ENCODE peak calls at places on chromosome 22, in eight cellular contexts. P is heart right ventricle; O is endodermal cell; X is A549; D is naive thymus-derived CD4-positive, alpha-beta T cell; G is esophagus muscularis mucosa; H is mucosa of descending colon; V is IMR-90. U is an unnamed sample.

GRCh38 chr22:32648486-32648885 is 153.0 kb upstream of the TIMP3 start:
- DNase-seq in V (no peak), O (no peak), H (no peak), D (no peak), G (no peak), P (no peak), X (no peak), U (no peak)

GRCh38 chr22:39872548-39872947 is 21.0 kb downstream of the ENTHD1 start:
- DNase-seq in X (no peak), D (no peak), H (no peak), O (no peak), G (no peak), V (no peak), P (no peak), U (no peak)

GRCh38 chr22:22166941-22167713 is 77.5 kb upstream of the VPREB1 start:
- DNase-seq in H (no peak), O (no peak), G (peak; percentile 60), D (no peak), P (no peak), V (no peak), X (no peak), U (no peak)

GRCh38 chr22:19943665-19944026 is 2.0 kb upstream of the TXNRD2 start:
- DNase-seq in V (peak; percentile 76), P (no peak), O (no peak), H (no peak), D (no peak), X (peak; percentile 46), G (no peak), U (peak; percentile 32)

GRCh38 chr22:24140357-24140756 is 40.9 kb upstream of the SUSD2 start:
- DNase-seq in D (no peak), P (peak; percentile 50), G (no peak), V (peak; percentile 40), H (no peak), O (no peak), X (no peak), U (no peak)

GRCh38 chr22:19576460-19577421 is 52.5 kb upstream of the CLDN5 start:
- DNase-seq in H (no peak), P (peak; percentile 36), X (no peak), G (no peak), V (peak; percentile 69), D (peak; percentile 73), O (peak; percentile 75), U (no peak)

GRCh38 chr22:47086596-47087248 is 324.3 kb downstream of the TBC1D22A start:
- DNase-seq in G (no peak), O (no peak), D (no peak), H (no peak), P (no peak), X (no peak), V (no peak), U (no peak)

GRCh38 chr22:41816241-41816640 is 15.8 kb downstream of the CCDC134 start:
- DNase-seq in H (no peak), O (no peak), D (no peak), X (no peak), V (no peak), G (no peak), P (no peak), U (no peak)

GRCh38 chr22:32628626-32629587 is 154.3 kb downstream of the FBXO7 start:
- DNase-seq in V (peak; percentile 97), O (no peak), P (no peak), H (no peak), D (no peak), G (no peak), X (no peak), U (no peak)

GRCh38 chr22:35483730-35484129 is 56.9 kb upstream of the RASD2 start:
- DNase-seq in H (no peak), D (no peak), O (no peak), X (no peak), P (no peak), V (no peak), G (no peak), U (no peak)

GRCh38 chr22:39234867-39235687 is 9.7 kb downstream of the PDGFB start:
- DNase-seq in H (peak; percentile 78), P (peak; percentile 79), O (no peak), D (no peak), X (no peak), V (no peak), G (no peak), U (peak; percentile 93)

GRCh38 chr22:17562906-17563870 is at the start of gene SLC25A18:
- DNase-seq in O (peak; percentile 72), P (peak; percentile 64), V (no peak), D (no peak), H (no peak), G (no peak), X (no peak), U (peak; percentile 78)

GRCh38 chr22:50146440-50147228 is 23.9 kb upstream of the PANX2 start:
- DNase-seq in P (peak; percentile 59), H (peak; percentile 60), X (peak; percentile 72), V (peak; percentile 71), O (no peak), G (no peak), D (no peak), U (peak; percentile 83)

GRCh38 chr22:48892571-48893287 is 934.9 kb downstream of the BRD1 start:
- DNase-seq in G (peak; percentile 90), V (no peak), X (no peak), P (no peak), O (no peak), D (no peak), H (no peak), U (no peak)

GRCh38 chr22:48893288-48894063 is 934.2 kb downstream of the BRD1 start:
- DNase-seq in D (no peak), G (no peak), P (no peak), O (no peak), X (no peak), V (no peak), H (no peak), U (no peak)

GRCh38 chr22:48894804-48895250 is 932.8 kb downstream of the BRD1 start:
- DNase-seq in D (no peak), V (no peak), O (no peak), P (no peak), X (no peak), H (no peak), G (peak; percentile 60), U (no peak)

GRCh38 chr22:48895341-48895740 is 932.3 kb downstream of the BRD1 start:
- DNase-seq in O (no peak), X (no peak), H (no peak), V (no peak), G (no peak), P (no peak), D (no peak), U (no peak)

GRCh38 chr22:48894064-48894671 is 933.5 kb downstream of the BRD1 start:
- DNase-seq in O (peak; percentile 74), D (no peak), X (no peak), G (peak; percentile 90), V (no peak), P (no peak), H (no peak), U (no peak)
- H3K9me3 ChIP-seq in O (no peaks in the 10 kb centered on the region), D (no peaks in the 10 kb centered on the region), X (no peaks in the 10 kb centered on the region), G (no peaks in the 10 kb centered on the region), V (peaks cover 76% of the 10 kb centered on the region), P (no peaks in the 10 kb centered on the region), H (no peaks in the 10 kb centered on the region), U (no peaks in the 10 kb centered on the region)

GRCh38 chr22:28940441-28940840 is 57.1 kb downstream of the ZNRF3 start:
- DNase-seq in H (no peak), D (no peak), P (no peak), V (no peak), O (no peak), G (no peak), X (no peak), U (no peak)
- H3K4me1 ChIP-seq in H (no peaks in the 10 kb centered on the region), D (no peaks in the 10 kb centered on the region), P (no peaks in the 10 kb centered on the region), V (no peaks in the 10 kb centered on the region), O (peaks cover 22% of the 10 kb centered on the region), G (peaks cover 34% of the 10 kb centered on the region), X (peaks cover 41% of the 10 kb centered on the region), U (peaks cover 31% of the 10 kb centered on the region)

DNA sequence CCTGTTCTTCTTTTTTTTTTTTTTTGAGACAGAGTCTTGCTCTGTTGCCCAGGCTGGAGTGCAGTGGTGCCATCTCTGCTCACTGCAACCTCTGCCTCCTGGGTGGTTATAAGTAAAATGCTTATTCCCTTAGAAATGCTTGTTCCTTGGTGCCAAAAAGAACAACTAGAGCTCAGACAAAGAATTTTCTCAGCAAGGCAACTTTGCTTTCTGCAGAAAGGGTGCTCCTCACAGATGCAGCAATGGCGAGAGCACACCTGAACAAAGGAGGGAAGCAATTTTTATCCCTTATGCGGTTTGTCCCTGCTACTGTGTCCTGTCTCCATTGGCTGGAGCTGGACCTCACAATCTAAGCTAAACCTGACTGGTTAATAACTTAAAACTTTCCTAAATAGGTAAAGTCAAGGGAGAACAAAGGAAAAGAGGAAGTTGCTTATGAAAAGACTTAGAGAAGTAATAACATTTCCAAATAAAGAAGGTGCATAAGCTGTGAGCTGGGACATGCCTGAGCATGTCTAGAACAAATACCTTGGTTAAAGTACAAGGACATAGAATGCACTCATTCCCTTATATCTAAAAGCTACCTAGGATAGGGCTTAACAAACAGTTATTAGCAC is 90.0 kb upstream of the PRR5 start:
- DNase-seq in D (no peak), G (no peak), P (no peak), X (no peak), H (no peak), V (no peak), O (no peak), U (no peak)
- H3K9me3 ChIP-seq in D (no peaks in the 10 kb centered on the region), G (no peaks in the 10 kb centered on the region), P (no peaks in the 10 kb centered on the region), X (peaks cover 3% of the 10 kb centered on the region), H (peaks cover 25% of the 10 kb centered on the region), V (peaks cover 30% of the 10 kb centered on the region), O (peaks cover 25% of the 10 kb centered on the region), U (peaks cover 15% of the 10 kb centered on the region)

GRCh38 chr22:43008921-43009320 is 6.0 kb downstream of the PACSIN2 start:
- DNase-seq in G (no peak), H (no peak), V (no peak), D (no peak), X (no peak), P (no peak), O (no peak), U (no peak)
- H3K4me1 ChIP-seq in G (peaks cover 84% of the 10 kb centered on the region), H (peaks cover 62% of the 10 kb centered on the region), V (peaks cover 28% of the 10 kb centered on the region), D (peaks cover 2% of the 10 kb centered on the region), X (peaks cover 85% of the 10 kb centered on the region), P (peaks cover 55% of the 10 kb centered on the region), O (peaks cover 14% of the 10 kb centered on the region), U (peaks cover 33% of the 10 kb centered on the region)

GRCh38 chr22:31290494-31291402 is 1.5 kb downstream of the PIK3IP1 start:
- DNase-seq in X (peak; percentile 89), O (peak; percentile 97), D (peak; percentile 94), G (peak; percentile 98), H (peak; percentile 97), V (peak; percentile 90), P (peak; percentile 94), U (peak; percentile 98)

GRCh38 chr22:31291403-31291715 is 929 bp downstream of the PIK3IP1 start:
- DNase-seq in H (no peak), P (no peak), X (no peak), D (no peak), O (no peak), G (peak; percentile 81), V (no peak), U (no peak)

GRCh38 chr22:31288496-31289235 is 3.6 kb downstream of the PIK3IP1 start:
- DNase-seq in P (no peak), G (no peak), V (no peak), H (no peak), D (no peak), X (no peak), O (no peak), U (no peak)

GRCh38 chr22:31287818-31288495 is 4.3 kb downstream of the PIK3IP1 start:
- DNase-seq in P (no peak), G (no peak), O (no peak), X (no peak), D (no peak), H (no peak), V (no peak), U (no peak)

GRCh38 chr22:31289335-31289734 is 3.0 kb downstream of the PIK3IP1 start:
- DNase-seq in H (peak; percentile 68), P (no peak), O (no peak), X (no peak), G (no peak), V (no peak), D (no peak), U (no peak)
- H3K9me3 ChIP-seq in H (no peaks in the 10 kb centered on the region), P (no peaks in the 10 kb centered on the region), O (no peaks in the 10 kb centered on the region), X (no peaks in the 10 kb centered on the region), G (no peaks in the 10 kb centered on the region), V (no peaks in the 10 kb centered on the region), D (no peaks in the 10 kb centered on the region), U (no peaks in the 10 kb centered on the region)

U was measured in kidney.